ENCODE peak calls at places on chromosomes 6 and 20, in ten cellular contexts. E is heart left ventricle; B is NCI-H1105 treated with DMSO at 0.1 percent for 48 hours; O is stimulated activated CD4-positive, alpha-beta T cell treated with anti-CD3 and anti-CD28 coated beads, Interleukin-12 subunit alpha, Interleukin-12 subunit beta, amount 100 ng/mL, for 24 hours; K is NCI-H1092 treated with DMSO at 0.1 percent for 48 hours; U is G401; J is AG04450; V is NCI-H1417; I is dorsolateral prefrontal cortex; X is left ventricle myocardium inferior. S is an unnamed sample.

GRCh38 chr6:78883651-78884050 is 16.3 kb downstream of the IRAK1BP1 start:
- DNase-seq in E (no peak), B (no peak), O (no peak), K (no peak), U (no peak), J (no peak), V (no peak), I (no peak), X (no peak), S (no peak)

GRCh38 chr6:131182991-131183425 is 47.7 kb downstream of the AKAP7 start:
- DNase-seq in E (no peak), B (peak), O (no peak), K (no peak), U (no peak), J (no peak), V (peak), I (no peak), X (no peak), S (no peak)

GRCh38 chr6:104540743-104541142 is 319.0 kb downstream of the HACE1 start:
- DNase-seq in E (no peak), B (no peak), O (no peak), K (no peak), U (no peak), J (no peak), V (no peak), I (no peak), X (no peak), S (no peak)

GRCh38 chr20:56393133-56393472 is 658 bp downstream of the CSTF1 start:
- DNase-seq in E (no peak), B (peak), O (no peak), K (peak), U (no peak), J (no peak), V (no peak), I (no peak), X (no peak), S (no peak)

GRCh38 chr6:11209941-11210340 is 22.5 kb downstream of the NEDD9 start:
- DNase-seq in E (no peak), B (no peak), O (no peak), K (no peak), U (no peak), J (no peak), V (no peak), I (no peak), X (no peak), S (no peak)

GRCh38 chr20:24985802-24986201 is 6.7 kb downstream of the APMAP start:
- DNase-seq in E (peak), B (no peak), O (no peak), K (no peak), U (peak), J (no peak), V (no peak), I (no peak), X (no peak), S (no peak)

GRCh38 chr6:55069132-55069781 is 105.1 kb upstream of the HCRTR2 start:
- DNase-seq in E (no peak), B (peak), O (no peak), K (peak), U (peak), J (peak), V (peak), I (no peak), X (no peak), S (no peak)

GRCh38 chr6:117110737-117111136 is 154.6 kb upstream of the VGLL2 start:
- DNase-seq in E (no peak), B (no peak), O (no peak), K (no peak), U (no peak), J (no peak), V (no peak), I (no peak), X (no peak), S (no peak)

GRCh38 chr20:20023395-20023794 is 6.2 kb downstream of the NAA20 start:
- DNase-seq in E (no peak), B (no peak), O (no peak), K (no peak), U (no peak), J (no peak), V (no peak), I (no peak), X (no peak), S (no peak)

GRCh38 chr6:148257810-148258209 is 84.8 kb upstream of the SASH1 start:
- DNase-seq in E (no peak), B (no peak), O (no peak), K (no peak), U (no peak), J (no peak), V (no peak), I (no peak), X (no peak), S (no peak)

GRCh38 chr20:63097336-63097831 is 90.6 kb upstream of the BHLHE23 start:
- DNase-seq in E (peak), B (no peak), O (no peak), K (no peak), U (no peak), J (no peak), V (no peak), I (no peak), X (peak), S (no peak)

GRCh38 chr6:100453701-100454521 is 10.8 kb downstream of the SIM1 start:
- DNase-seq in E (no peak), B (no peak), O (no peak), K (no peak), U (no peak), J (no peak), V (no peak), I (no peak), X (no peak), S (no peak)

GRCh38 chr20:50958733-50959542 is at the start of gene MOCS3:
- DNase-seq in E (peak), B (peak), O (peak), K (no peak), U (peak), J (peak), V (peak), I (peak), X (peak), S (peak)

GRCh38 chr6:98041921-98042320 is 758.9 kb upstream of the MMS22L start:
- DNase-seq in E (no peak), B (peak), O (no peak), K (peak), U (no peak), J (no peak), V (peak), I (no peak), X (no peak), S (no peak)

GRCh38 chr20:56788041-56788670 is 159.1 kb downstream of the TFAP2C start:
- DNase-seq in E (no peak), B (no peak), O (no peak), K (no peak), U (no peak), J (peak), V (no peak), I (no peak), X (no peak), S (no peak)

GRCh38 chr6:160391419-160392116 is 43.4 kb downstream of the SLC22A3 start:
- DNase-seq in E (no peak), B (peak), O (no peak), K (no peak), U (no peak), J (no peak), V (no peak), I (no peak), X (no peak), S (no peak)

GRCh38 chr6:2187826-2188225 is 57.6 kb downstream of the GMDS start:
- DNase-seq in E (no peak), B (no peak), O (no peak), K (no peak), U (no peak), J (no peak), V (no peak), I (no peak), X (no peak), S (no peak)

GRCh38 chr20:41425180-41425884 is 58.7 kb upstream of the EMILIN3 start:
- DNase-seq in E (no peak), B (no peak), O (no peak), K (no peak), U (no peak), J (no peak), V (no peak), I (no peak), X (no peak), S (no peak)

GRCh38 chr20:53829706-53830521 is 236.3 kb upstream of the ZNF217 start:
- DNase-seq in E (no peak), B (peak), O (no peak), K (no peak), U (peak), J (no peak), V (no peak), I (no peak), X (no peak), S (no peak)

GRCh38 chr6:11653028-11653583 is 115.6 kb downstream of the TMEM170B start:
- DNase-seq in E (no peak), B (no peak), O (peak), K (no peak), U (no peak), J (peak), V (no peak), I (peak), X (no peak), S (no peak)

GRCh38 chr20:35443003-35443402 is 5.0 kb upstream of the GDF5 start:
- DNase-seq in E (no peak), B (no peak), O (no peak), K (no peak), U (no peak), J (no peak), V (peak), I (no peak), X (no peak), S (no peak)

GRCh38 chr20:36063916-36064660 is 90.5 kb upstream of the EPB41L1 start:
- DNase-seq in E (no peak), B (no peak), O (no peak), K (peak), U (peak), J (no peak), V (no peak), I (no peak), X (no peak), S (no peak)

GRCh38 chr20:60086936-60087562 is 128.8 kb downstream of the CDH26 start:
- DNase-seq in E (no peak), B (no peak), O (no peak), K (no peak), U (no peak), J (no peak), V (peak), I (no peak), X (no peak), S (no peak)

GRCh38 chr6:7461416-7461815 is 71.8 kb downstream of the RIOK1 start:
- DNase-seq in E (no peak), B (no peak), O (no peak), K (no peak), U (no peak), J (no peak), V (no peak), I (no peak), X (no peak), S (no peak)

GRCh38 chr6:33610057-33610456 is 11.1 kb upstream of the ITPR3 start:
- DNase-seq in E (peak), B (no peak), O (no peak), K (no peak), U (no peak), J (no peak), V (no peak), I (no peak), X (peak), S (no peak)

GRCh38 chr6:78487401-78487800 is 379.9 kb upstream of the IRAK1BP1 start:
- DNase-seq in E (no peak), B (no peak), O (no peak), K (no peak), U (no peak), J (no peak), V (no peak), I (no peak), X (no peak), S (no peak)

GRCh38 chr6:168099201-168100010 is 20.4 kb upstream of the FRMD1 start:
- DNase-seq in E (no peak), B (no peak), O (no peak), K (no peak), U (no peak), J (no peak), V (no peak), I (no peak), X (no peak), S (no peak)

GRCh38 chr20:50369225-50370035 is 140.8 kb upstream of the PTPN1 start:
- DNase-seq in E (no peak), B (peak), O (no peak), K (peak), U (no peak), J (no peak), V (peak), I (no peak), X (no peak), S (no peak)

S was measured in activated CD8-positive, alpha-beta memory T cell treated with anti-CD3 and anti-CD28 coated beads for 48 hours.